ENCODE peak calls at places on chromosomes 11 and 22, in four cellular contexts. One of them, this sample, is unnamed. For H3K4me1, the result is how much of the 10 kb centered on the place peaks cover.

GRCh38 chr11:10539339-10539738 is 1.6 kb downstream of the RNF141 start:
- DNase-seq in right cardiac atrium: no peak
- DNase-seq in left lung: no peak
- DNase-seq in CD8-positive, alpha-beta memory T cell: no peak
- DNase-seq in this sample: no peak

GRCh38 chr11:72041364-72042058 is 38.8 kb downstream of the NUMA1 start:
- DNase-seq in right cardiac atrium: peak
- DNase-seq in left lung: peak
- DNase-seq in CD8-positive, alpha-beta memory T cell: peak
- DNase-seq in this sample: peak

GRCh38 chr11:75063732-75064314 is 32.9 kb downstream of the OR2AT4 start:
- DNase-seq in right cardiac atrium: no peak
- DNase-seq in left lung: no peak
- DNase-seq in CD8-positive, alpha-beta memory T cell: no peak
- DNase-seq in this sample: no peak

GRCh38 chr11:57499413-57499982 is 16.0 kb downstream of the SLC43A1 start:
- DNase-seq in right cardiac atrium: peak
- DNase-seq in left lung: peak
- DNase-seq in CD8-positive, alpha-beta memory T cell: no peak
- DNase-seq in this sample: peak

GRCh38 chr11:32331098-32331497 is 104.2 kb downstream of the WT1 start:
- DNase-seq in right cardiac atrium: no peak
- DNase-seq in left lung: no peak
- DNase-seq in CD8-positive, alpha-beta memory T cell: no peak
- DNase-seq in this sample: no peak

GRCh38 chr11:64827451-64827839 is 17.0 kb downstream of the CDC42BPG start:
- DNase-seq in right cardiac atrium: no peak
- DNase-seq in left lung: no peak
- DNase-seq in CD8-positive, alpha-beta memory T cell: no peak
- DNase-seq in this sample: no peak

GRCh38 chr22:22716136-22716535 is 71.7 kb downstream of the GGTLC2 start:
- DNase-seq in right cardiac atrium: no peak
- DNase-seq in left lung: no peak
- DNase-seq in CD8-positive, alpha-beta memory T cell: no peak
- DNase-seq in this sample: no peak

GRCh38 chr11:110728883-110729282 is 16.6 kb upstream of the ARHGAP20 start:
- DNase-seq in right cardiac atrium: no peak
- DNase-seq in left lung: no peak
- DNase-seq in CD8-positive, alpha-beta memory T cell: no peak
- DNase-seq in this sample: no peak

GRCh38 chr11:59029490-59029889 is 56.6 kb upstream of the GLYATL1B start:
- DNase-seq in right cardiac atrium: no peak
- DNase-seq in left lung: no peak
- DNase-seq in CD8-positive, alpha-beta memory T cell: no peak
- DNase-seq in this sample: no peak

GRCh38 chr11:29913352-29913751 is 103.5 kb downstream of the KCNA4 start:
- DNase-seq in right cardiac atrium: no peak
- DNase-seq in left lung: no peak
- DNase-seq in CD8-positive, alpha-beta memory T cell: no peak
- DNase-seq in this sample: no peak

GRCh38 chr11:121236115-121237001 is 56.2 kb upstream of the SC5D start:
- DNase-seq in right cardiac atrium: no peak
- DNase-seq in left lung: no peak
- DNase-seq in CD8-positive, alpha-beta memory T cell: no peak
- DNase-seq in this sample: no peak

GRCh38 chr11:3091846-3092602 is 34.8 kb upstream of the CARS1 start:
- DNase-seq in right cardiac atrium: no peak
- DNase-seq in left lung: peak
- DNase-seq in CD8-positive, alpha-beta memory T cell: peak
- DNase-seq in this sample: peak

GRCh38 chr11:22392561-22392960 is 54.4 kb downstream of the SLC17A6 start:
- DNase-seq in right cardiac atrium: no peak
- DNase-seq in left lung: no peak
- DNase-seq in CD8-positive, alpha-beta memory T cell: no peak
- DNase-seq in this sample: no peak

GRCh38 chr11:126415669-126416420 is 60.4 kb downstream of the ST3GAL4 start:
- DNase-seq in right cardiac atrium: peak
- DNase-seq in left lung: no peak
- DNase-seq in CD8-positive, alpha-beta memory T cell: no peak
- DNase-seq in this sample: peak

GRCh38 chr22:24938741-24939341 is 7.7 kb downstream of the LHFPL7 start:
- DNase-seq in right cardiac atrium: no peak
- DNase-seq in left lung: no peak
- DNase-seq in CD8-positive, alpha-beta memory T cell: no peak
- DNase-seq in this sample: no peak

GRCh38 chr11:78432058-78432515 is 14.5 kb upstream of the GAB2 start:
- DNase-seq in right cardiac atrium: peak
- DNase-seq in left lung: no peak
- DNase-seq in CD8-positive, alpha-beta memory T cell: no peak
- DNase-seq in this sample: no peak

GRCh38 chr22:20508815-20509271 is 1.4 kb downstream of the MED15 start:
- DNase-seq in right cardiac atrium: no peak
- DNase-seq in left lung: no peak
- DNase-seq in CD8-positive, alpha-beta memory T cell: no peak
- DNase-seq in this sample: no peak

GRCh38 chr11:629237-629583 is 2.2 kb upstream of the SCT start:
- DNase-seq in right cardiac atrium: no peak
- DNase-seq in left lung: no peak
- DNase-seq in CD8-positive, alpha-beta memory T cell: no peak
- DNase-seq in this sample: no peak

GRCh38 chr11:87150936-87151335 is 113.2 kb downstream of the TMEM135 start:
- DNase-seq in right cardiac atrium: no peak
- DNase-seq in left lung: no peak
- DNase-seq in CD8-positive, alpha-beta memory T cell: no peak
- DNase-seq in this sample: no peak

GRCh38 chr22:31104869-31105268 is 2.5 kb downstream of the SELENOM start:
- DNase-seq in right cardiac atrium: no peak
- DNase-seq in left lung: no peak
- DNase-seq in CD8-positive, alpha-beta memory T cell: peak
- DNase-seq in this sample: no peak

GRCh38 chr11:11347583-11347982 is 5.5 kb downstream of the CSNK2A3 start:
- DNase-seq in right cardiac atrium: peak
- DNase-seq in left lung: no peak
- DNase-seq in CD8-positive, alpha-beta memory T cell: no peak
- DNase-seq in this sample: peak

GRCh38 chr22:20239951-20240773 is 28.0 kb downstream of the RTN4R start:
- DNase-seq in right cardiac atrium: no peak
- DNase-seq in left lung: no peak
- DNase-seq in CD8-positive, alpha-beta memory T cell: no peak
- DNase-seq in this sample: peak

GRCh38 chr11:36361901-36362391 is 65.9 kb downstream of the PRR5L start:
- DNase-seq in right cardiac atrium: peak
- DNase-seq in left lung: no peak
- DNase-seq in CD8-positive, alpha-beta memory T cell: no peak
- DNase-seq in this sample: no peak

DNA sequence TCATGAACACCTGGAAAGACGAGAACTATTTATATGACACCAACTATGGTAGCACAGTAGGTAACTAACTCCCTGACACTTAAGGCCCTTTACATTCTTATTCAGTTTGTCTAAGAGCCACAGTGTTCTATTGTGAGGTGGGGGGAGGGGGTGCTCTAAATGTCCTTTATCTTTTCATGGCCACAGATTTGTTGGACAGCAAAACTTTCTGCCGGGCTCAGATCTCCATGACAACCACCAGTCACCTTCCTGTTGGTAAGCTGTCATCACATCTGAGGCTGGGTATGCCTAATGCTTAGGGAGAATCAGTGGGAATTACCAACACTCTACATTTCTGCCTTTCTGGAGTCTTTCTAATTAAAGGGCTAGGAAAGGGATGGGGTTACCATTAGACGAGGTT is 30.7 kb downstream of the EHF start:
- DNase-seq in right cardiac atrium: no peak
- DNase-seq in left lung: no peak
- DNase-seq in CD8-positive, alpha-beta memory T cell: no peak
- DNase-seq in this sample: no peak
- H3K4me1 ChIP-seq in right cardiac atrium: under half
- H3K4me1 ChIP-seq in left lung: half or more
- H3K4me1 ChIP-seq in CD8-positive, alpha-beta memory T cell: under half
- H3K4me1 ChIP-seq in this sample: under half

GRCh38 chr11:114087028-114087427 is 27.5 kb downstream of the ZBTB16 start:
- DNase-seq in right cardiac atrium: no peak
- DNase-seq in left lung: no peak
- DNase-seq in CD8-positive, alpha-beta memory T cell: no peak
- DNase-seq in this sample: no peak

GRCh38 chr11:114090225-114090624 is 30.7 kb downstream of the ZBTB16 start:
- DNase-seq in right cardiac atrium: no peak
- DNase-seq in left lung: no peak
- DNase-seq in CD8-positive, alpha-beta memory T cell: no peak
- DNase-seq in this sample: no peak

GRCh38 chr11:114088216-114088615 is 28.7 kb downstream of the ZBTB16 start:
- DNase-seq in right cardiac atrium: no peak
- DNase-seq in left lung: no peak
- DNase-seq in CD8-positive, alpha-beta memory T cell: no peak
- DNase-seq in this sample: no peak

GRCh38 chr11:114089748-114090147 is 30.2 kb downstream of the ZBTB16 start:
- DNase-seq in right cardiac atrium: no peak
- DNase-seq in left lung: no peak
- DNase-seq in CD8-positive, alpha-beta memory T cell: no peak
- DNase-seq in this sample: no peak

DNA sequence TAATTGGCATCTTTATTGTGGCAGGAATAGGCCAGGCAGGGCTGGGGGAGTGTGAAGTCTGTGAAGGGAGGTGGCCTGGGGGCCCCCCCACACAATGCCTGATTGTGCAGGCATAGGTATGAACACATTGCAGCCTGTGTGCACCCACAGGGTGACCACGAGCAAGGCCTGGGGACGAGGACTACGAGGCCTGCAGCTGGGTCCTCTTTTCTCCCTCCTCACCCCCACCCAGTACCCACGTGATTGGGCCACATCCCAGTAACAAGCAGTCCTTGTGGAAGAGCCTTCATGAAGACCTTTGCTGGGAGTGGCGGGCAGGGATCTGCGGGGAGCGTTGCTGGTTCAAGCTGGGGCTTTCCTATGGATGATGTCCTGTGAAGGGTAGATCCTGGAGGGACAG is 29.3 kb downstream of the ZBTB16 start:
- DNase-seq in right cardiac atrium: no peak
- DNase-seq in left lung: no peak
- DNase-seq in CD8-positive, alpha-beta memory T cell: no peak
- DNase-seq in this sample: no peak
- H3K4me1 ChIP-seq in right cardiac atrium: half or more
- H3K4me1 ChIP-seq in left lung: half or more
- H3K4me1 ChIP-seq in CD8-positive, alpha-beta memory T cell: under half
- H3K4me1 ChIP-seq in this sample: half or more

GRCh38 chr22:37998543-37998942 is 14.2 kb upstream of the SOX10 start:
- DNase-seq in right cardiac atrium: no peak
- DNase-seq in left lung: no peak
- DNase-seq in CD8-positive, alpha-beta memory T cell: no peak
- DNase-seq in this sample: no peak
- H3K4me1 ChIP-seq in right cardiac atrium: under half
- H3K4me1 ChIP-seq in left lung: under half
- H3K4me1 ChIP-seq in CD8-positive, alpha-beta memory T cell: under half
- H3K4me1 ChIP-seq in this sample: under half

GRCh38 chr11:8808226-8808585 is 102.8 kb upstream of the AKIP1 start:
- DNase-seq in right cardiac atrium: no peak
- DNase-seq in left lung: no peak
- DNase-seq in CD8-positive, alpha-beta memory T cell: no peak
- DNase-seq in this sample: no peak

GRCh38 chr11:8807544-8808225 is 103.3 kb upstream of the AKIP1 start:
- DNase-seq in right cardiac atrium: peak
- DNase-seq in left lung: no peak
- DNase-seq in CD8-positive, alpha-beta memory T cell: no peak
- DNase-seq in this sample: peak

GRCh38 chr11:8809185-8809584 is 101.8 kb upstream of the AKIP1 start:
- DNase-seq in right cardiac atrium: no peak
- DNase-seq in left lung: no peak
- DNase-seq in CD8-positive, alpha-beta memory T cell: no peak
- DNase-seq in this sample: no peak

GRCh38 chr11:8805256-8805655 is 105.7 kb upstream of the AKIP1 start:
- DNase-seq in right cardiac atrium: no peak
- DNase-seq in left lung: no peak
- DNase-seq in CD8-positive, alpha-beta memory T cell: no peak
- DNase-seq in this sample: no peak

GRCh38 chr11:8806974-8807373 is 104.0 kb upstream of the AKIP1 start:
- DNase-seq in right cardiac atrium: peak
- DNase-seq in left lung: no peak
- DNase-seq in CD8-positive, alpha-beta memory T cell: no peak
- DNase-seq in this sample: peak
- H3K4me1 ChIP-seq in right cardiac atrium: under half
- H3K4me1 ChIP-seq in left lung: half or more
- H3K4me1 ChIP-seq in CD8-positive, alpha-beta memory T cell: under half
- H3K4me1 ChIP-seq in this sample: half or more

GRCh38 chr11:83600656-83601055 is 314.5 kb upstream of the CCDC90B start:
- DNase-seq in right cardiac atrium: no peak
- DNase-seq in left lung: no peak
- DNase-seq in CD8-positive, alpha-beta memory T cell: no peak
- DNase-seq in this sample: no peak

GRCh38 chr11:83602116-83602515 is 315.9 kb upstream of the CCDC90B start:
- DNase-seq in right cardiac atrium: no peak
- DNase-seq in left lung: no peak
- DNase-seq in CD8-positive, alpha-beta memory T cell: no peak
- DNase-seq in this sample: no peak

GRCh38 chr11:83599066-83599465 is 312.9 kb upstream of the CCDC90B start:
- DNase-seq in right cardiac atrium: no peak
- DNase-seq in left lung: no peak
- DNase-seq in CD8-positive, alpha-beta memory T cell: no peak
- DNase-seq in this sample: no peak

GRCh38 chr11:83601201-83601992 is 315.2 kb upstream of the CCDC90B start:
- DNase-seq in right cardiac atrium: no peak
- DNase-seq in left lung: no peak
- DNase-seq in CD8-positive, alpha-beta memory T cell: no peak
- DNase-seq in this sample: no peak
- H3K4me1 ChIP-seq in right cardiac atrium: under half
- H3K4me1 ChIP-seq in left lung: under half
- H3K4me1 ChIP-seq in CD8-positive, alpha-beta memory T cell: under half
- H3K4me1 ChIP-seq in this sample: under half

GRCh38 chr11:96052921-96053631 is 129.2 kb upstream of the MTMR2 start:
- DNase-seq in right cardiac atrium: no peak
- DNase-seq in left lung: no peak
- DNase-seq in CD8-positive, alpha-beta memory T cell: no peak
- DNase-seq in this sample: no peak

GRCh38 chr11:96055706-96056387 is 131.9 kb upstream of the MTMR2 start:
- DNase-seq in right cardiac atrium: no peak
- DNase-seq in left lung: no peak
- DNase-seq in CD8-positive, alpha-beta memory T cell: no peak
- DNase-seq in this sample: no peak

GRCh38 chr11:96051820-96052219 is 127.9 kb upstream of the MTMR2 start:
- DNase-seq in right cardiac atrium: no peak
- DNase-seq in left lung: no peak
- DNase-seq in CD8-positive, alpha-beta memory T cell: no peak
- DNase-seq in this sample: no peak

GRCh38 chr11:96056581-96056980 is 132.7 kb upstream of the MTMR2 start:
- DNase-seq in right cardiac atrium: no peak
- DNase-seq in left lung: no peak
- DNase-seq in CD8-positive, alpha-beta memory T cell: no peak
- DNase-seq in this sample: no peak

GRCh38 chr11:96054870-96055705 is 131.2 kb upstream of the MTMR2 start:
- DNase-seq in right cardiac atrium: no peak
- DNase-seq in left lung: no peak
- DNase-seq in CD8-positive, alpha-beta memory T cell: no peak
- DNase-seq in this sample: no peak
- H3K4me1 ChIP-seq in right cardiac atrium: under half
- H3K4me1 ChIP-seq in left lung: under half
- H3K4me1 ChIP-seq in CD8-positive, alpha-beta memory T cell: under half
- H3K4me1 ChIP-seq in this sample: under half

GRCh38 chr11:105975128-105975527 is 46.9 kb downstream of the MSANTD4 start:
- DNase-seq in right cardiac atrium: no peak
- DNase-seq in left lung: no peak
- DNase-seq in CD8-positive, alpha-beta memory T cell: no peak
- DNase-seq in this sample: no peak
- H3K4me1 ChIP-seq in right cardiac atrium: under half
- H3K4me1 ChIP-seq in left lung: under half
- H3K4me1 ChIP-seq in CD8-positive, alpha-beta memory T cell: under half
- H3K4me1 ChIP-seq in this sample: under half

GRCh38 chr11:88332851-88333250 is 4.7 kb downstream of the CTSC start:
- DNase-seq in right cardiac atrium: no peak
- DNase-seq in left lung: no peak
- DNase-seq in CD8-positive, alpha-beta memory T cell: no peak
- DNase-seq in this sample: no peak
- H3K4me1 ChIP-seq in right cardiac atrium: under half
- H3K4me1 ChIP-seq in left lung: half or more
- H3K4me1 ChIP-seq in CD8-positive, alpha-beta memory T cell: under half
- H3K4me1 ChIP-seq in this sample: under half

This sample was measured in left ventricle myocardium inferior.